ENCODE peak calls at places on chromosomes 6 and 20, in six cellular contexts. A, I, L, C, E and U are unnamed samples.

GRCh38 chr6:15915508-15916178 is 213.2 kb upstream of the MYLIP start:
- DNase-seq in A (no peak), I (no peak), L (no peak), C (no peak), E (no peak), U (no peak)

GRCh38 chr6:11011787-11012234 is 32.3 kb downstream of the ELOVL2 start:
- DNase-seq in A (peak), I (no peak), L (no peak), C (no peak), E (no peak), U (no peak)

GRCh38 chr6:34015576-34015975 is 130.3 kb downstream of the GRM4 start:
- DNase-seq in A (no peak), I (no peak), L (no peak), C (no peak), E (no peak), U (no peak)

GRCh38 chr6:30716879-30717128 is 277 bp downstream of the MDC1 start:
- DNase-seq in A (no peak), I (no peak), L (no peak), C (no peak), E (no peak), U (no peak)

GRCh38 chr6:19309661-19310060 is 527.5 kb upstream of the ID4 start:
- DNase-seq in A (no peak), I (no peak), L (no peak), C (no peak), E (no peak), U (peak)

GRCh38 chr6:114090626-114091025 is 119.7 kb upstream of the HDAC2 start:
- DNase-seq in A (no peak), I (no peak), L (no peak), C (no peak), E (no peak), U (no peak)

GRCh38 chr6:39228992-39229767 is at the start of gene KCNK5:
- DNase-seq in A (peak), I (peak), L (peak), C (peak), E (peak), U (peak)

GRCh38 chr20:1402149-1402548 is 9.3 kb upstream of the FKBP1A start:
- DNase-seq in A (no peak), I (no peak), L (no peak), C (no peak), E (no peak), U (no peak)

GRCh38 chr6:166989427-166990034 is 9.7 kb upstream of the CEP43 start:
- DNase-seq in A (peak), I (peak), L (no peak), C (no peak), E (no peak), U (peak)